ENCODE peak calls at places on chromosomes 11 and 22, in seven cellular contexts. G is T1000; T is T-helper 9 cell; N is activated T-helper 1 cell treated with anti-CD3 and anti-CD28 coated beads, Interleukin-2, amount 50 U/mL, for 16 hours; J is iris pigment epithelial cell; M is uterus; D is choroid plexus epithelial cell. X is an unnamed sample.

GRCh38 chr22:31952094-31952401 is 7.7 kb downstream of the YWHAH start:
- DNase-seq in G (no peak), T (no peak), N (no peak), J (peak), M (no peak), D (peak), X (no peak)

GRCh38 chr22:45319319-45319675 is 9.6 kb downstream of the FAM118A start:
- DNase-seq in G (no peak), T (peak), N (no peak), J (peak), M (peak), D (peak), X (no peak)

GRCh38 chr11:14500181-14500651 is 605 bp upstream of the COPB1 start:
- DNase-seq in G (no peak), T (peak), N (peak), J (peak), M (no peak), D (peak), X (no peak)

GRCh38 chr11:114081641-114082414 is 22.3 kb downstream of the ZBTB16 start:
- DNase-seq in G (no peak), T (no peak), N (no peak), J (peak), M (peak), D (peak), X (no peak)

GRCh38 chr22:42820075-42820763 is 36.9 kb downstream of the ARFGAP3 start:
- DNase-seq in G (no peak), T (no peak), N (no peak), J (peak), M (no peak), D (peak), X (no peak)

GRCh38 chr22:41822289-41823057 is 10.4 kb upstream of the SREBF2 start:
- DNase-seq in G (no peak), T (no peak), N (peak), J (peak), M (no peak), D (peak), X (no peak)

GRCh38 chr11:34653851-34654490 is 33.1 kb downstream of the EHF start:
- DNase-seq in G (peak), T (no peak), N (no peak), J (peak), M (no peak), D (peak), X (peak)

GRCh38 chr11:47186076-47186936 is at the start of gene PACSIN3:
- DNase-seq in G (no peak), T (peak), N (peak), J (peak), M (peak), D (no peak), X (no peak)

GRCh38 chr22:48500481-48501230 is 1327.0 kb downstream of the BRD1 start:
- DNase-seq in G (no peak), T (no peak), N (no peak), J (no peak), M (no peak), D (no peak), X (no peak)

GRCh38 chr11:128208329-128209220 is 378.8 kb downstream of the ETS1 start:
- DNase-seq in G (peak), T (no peak), N (no peak), J (peak), M (peak), D (peak), X (no peak)

GRCh38 chr22:46604306-46604690 is 15.9 kb upstream of the GRAMD4 start:
- DNase-seq in G (no peak), T (no peak), N (no peak), J (peak), M (no peak), D (peak), X (peak)

GRCh38 chr11:128653828-128654231 is 40.0 kb upstream of the FLI1 start:
- DNase-seq in G (no peak), T (no peak), N (no peak), J (peak), M (no peak), D (peak), X (peak)

GRCh38 chr22:49566693-49567092 is 261.0 kb downstream of the BRD1 start:
- DNase-seq in G (no peak), T (no peak), N (no peak), J (no peak), M (peak), D (no peak), X (no peak)

GRCh38 chr11:12674936-12675696 is 895 bp downstream of the TEAD1 start:
- DNase-seq in G (no peak), T (no peak), N (no peak), J (no peak), M (peak), D (no peak), X (no peak)

GRCh38 chr22:43060213-43060612 is 29.0 kb downstream of the TTLL1 start:
- DNase-seq in G (no peak), T (peak), N (peak), J (peak), M (peak), D (peak), X (no peak)

GRCh38 chr11:2426826-2427521 is 17.3 kb downstream of the TRPM5 start:
- DNase-seq in G (no peak), T (no peak), N (no peak), J (no peak), M (no peak), D (no peak), X (no peak)

GRCh38 chr22:47006433-47006832 is 244.0 kb downstream of the TBC1D22A start:
- DNase-seq in G (no peak), T (no peak), N (no peak), J (no peak), M (no peak), D (no peak), X (no peak)

GRCh38 chr11:5691963-5692358 is 2.4 kb downstream of the TRIM22 start:
- DNase-seq in G (no peak), T (no peak), N (no peak), J (no peak), M (no peak), D (no peak), X (no peak)

GRCh38 chr11:17927643-17928343 is 85.1 kb downstream of the SERGEF start:
- DNase-seq in G (no peak), T (no peak), N (no peak), J (peak), M (peak), D (peak), X (no peak)

GRCh38 chr11:128804481-128804880 is 62.6 kb downstream of the KCNJ1 start:
- DNase-seq in G (no peak), T (no peak), N (no peak), J (no peak), M (no peak), D (peak), X (no peak)

GRCh38 chr11:62879554-62879953 is 1.1 kb upstream of the SLC3A2 start:
- DNase-seq in G (no peak), T (no peak), N (no peak), J (no peak), M (peak), D (peak), X (no peak)

GRCh38 chr11:111526501-111526900 is 11.9 kb downstream of the HOATZ start:
- DNase-seq in G (no peak), T (no peak), N (no peak), J (peak), M (no peak), D (peak), X (no peak)

GRCh38 chr11:62713343-62713742 is 5.9 kb downstream of the GNG3 start:
- DNase-seq in G (no peak), T (no peak), N (no peak), J (no peak), M (no peak), D (no peak), X (no peak)

GRCh38 chr11:85672111-85672875 is 7.4 kb upstream of the CREBZF start:
- DNase-seq in G (no peak), T (no peak), N (no peak), J (no peak), M (no peak), D (no peak), X (no peak)

GRCh38 chr11:78140392-78141077 is 1.1 kb upstream of the ALG8 start:
- DNase-seq in G (no peak), T (no peak), N (no peak), J (peak), M (no peak), D (no peak), X (no peak)

GRCh38 chr22:42662114-42663021 is 13.2 kb upstream of the CYB5R3 start:
- DNase-seq in G (peak), T (peak), N (peak), J (peak), M (peak), D (peak), X (no peak)

GRCh38 chr11:35144811-35145210 is 5.8 kb downstream of the CD44 start:
- DNase-seq in G (no peak), T (no peak), N (no peak), J (peak), M (no peak), D (peak), X (no peak)

GRCh38 chr22:29658171-29658570 is 54.7 kb downstream of the NF2 start:
- DNase-seq in G (no peak), T (no peak), N (no peak), J (no peak), M (no peak), D (no peak), X (peak)

GRCh38 chr11:72191961-72192381 is at the start of gene FOLR1:
- DNase-seq in G (no peak), T (no peak), N (no peak), J (no peak), M (no peak), D (no peak), X (no peak)

GRCh38 chr11:66349084-66349386 is 1.6 kb upstream of the B4GAT1 start:
- DNase-seq in G (no peak), T (no peak), N (no peak), J (no peak), M (no peak), D (no peak), X (no peak)

GRCh38 chr22:25051073-25051472 is 98.6 kb downstream of the KIAA1671 start:
- DNase-seq in G (no peak), T (no peak), N (no peak), J (no peak), M (no peak), D (no peak), X (no peak)

GRCh38 chr11:92643827-92644226 is 325.6 kb upstream of the MTNR1B start:
- DNase-seq in G (no peak), T (no peak), N (no peak), J (no peak), M (no peak), D (no peak), X (no peak)

GRCh38 chr22:44070029-44070428 is 45.9 kb downstream of the PARVB start:
- DNase-seq in G (no peak), T (no peak), N (no peak), J (no peak), M (no peak), D (no peak), X (no peak)

GRCh38 chr11:64516226-64516625 is 74.8 kb upstream of the SLC22A12 start:
- DNase-seq in G (no peak), T (no peak), N (no peak), J (no peak), M (no peak), D (no peak), X (no peak)

GRCh38 chr11:1509626-1510255 is 23.2 kb upstream of the MOB2 start:
- DNase-seq in G (no peak), T (no peak), N (no peak), J (no peak), M (no peak), D (peak), X (no peak)

GRCh38 chr11:118214210-118214914 is 10.4 kb downstream of the JAML start:
- DNase-seq in G (no peak), T (no peak), N (no peak), J (no peak), M (no peak), D (no peak), X (peak)

GRCh38 chr11:86069408-86070086 is 663 bp upstream of the PICALM start:
- DNase-seq in G (no peak), T (no peak), N (no peak), J (peak), M (peak), D (peak), X (peak)

GRCh38 chr22:48942698-48943566 is 884.7 kb downstream of the BRD1 start:
- DNase-seq in G (no peak), T (no peak), N (no peak), J (no peak), M (no peak), D (no peak), X (no peak)

GRCh38 chr11:60766547-60766946 is 9.9 kb downstream of the MS4A15 start:
- DNase-seq in G (no peak), T (no peak), N (no peak), J (no peak), M (no peak), D (no peak), X (no peak)

X was measured in CD14-positive monocyte.